ENCODE peak calls at places on chromosomes 5 and 9, in four cellular contexts. Y is HCT116, T is adipocyte, I is cardiac muscle cell. B is an unnamed sample.

GRCh38 chr9:113219972-113220371 is 1.1 kb downstream of the FKBP15 start:
- DNase-seq in Y (no peak), T (peak), I (no peak), B (no peak)

GRCh38 chr5:134581241-134581981 is 51.2 kb downstream of the SAR1B start:
- DNase-seq in Y (no peak), T (no peak), I (no peak), B (no peak)

GRCh38 chr9:4258321-4259093 is 41.4 kb downstream of the GLIS3 start:
- DNase-seq in Y (no peak), T (peak), I (no peak), B (no peak)

GRCh38 chr9:76338418-76338817 is 55.8 kb downstream of the RFK start:
- DNase-seq in Y (no peak), T (no peak), I (no peak), B (no peak)

GRCh38 chr5:80620206-80620605 is 34.2 kb upstream of the MSH3 start:
- DNase-seq in Y (no peak), T (no peak), I (no peak), B (no peak)

GRCh38 chr5:34436761-34437501 is 219.2 kb upstream of the RAI14 start:
- DNase-seq in Y (no peak), T (no peak), I (no peak), B (no peak)

GRCh38 chr5:42064821-42065220 is 139.7 kb downstream of the FBXO4 start:
- DNase-seq in Y (no peak), T (no peak), I (no peak), B (no peak)

GRCh38 chr5:91449083-91449482 is 66.0 kb upstream of the ARRDC3 start:
- DNase-seq in Y (no peak), T (no peak), I (no peak), B (no peak)

GRCh38 chr5:107672212-107673105 is 1.7 kb upstream of the EFNA5 start:
- DNase-seq in Y (peak), T (peak), I (peak), B (peak)

GRCh38 chr9:130815242-130815808 is 19.7 kb upstream of the ABL1 start:
- DNase-seq in Y (no peak), T (no peak), I (no peak), B (peak)

GRCh38 chr9:74255489-74255984 is 241.6 kb upstream of the RORB start:
- DNase-seq in Y (no peak), T (no peak), I (no peak), B (no peak)

GRCh38 chr5:96572864-96573512 is 89.2 kb upstream of the CAST start:
- DNase-seq in Y (no peak), T (peak), I (no peak), B (no peak)

GRCh38 chr5:120062515-120062917 is 401.6 kb upstream of the PRR16 start:
- DNase-seq in Y (no peak), T (no peak), I (no peak), B (peak)

GRCh38 chr9:83434254-83434653 is 103.9 kb downstream of the FRMD3 start:
- DNase-seq in Y (no peak), T (no peak), I (no peak), B (no peak)
- H3K4me3 ChIP-seq in Y (no peak), T (no peak), I (no peak), B (no peak)

GRCh38 chr9:108956098-108956533 is 21.9 kb downstream of the ABITRAM start:
- DNase-seq in Y (no peak), T (no peak), I (no peak), B (no peak)
- H3K4me3 ChIP-seq in Y (no peak), T (no peak), I (no peak), B (no peak)

GRCh38 chr9:106800691-106801090 is 62.3 kb upstream of the ZNF462 start:
- DNase-seq in Y (no peak), T (peak), I (no peak), B (no peak)
- H3K4me3 ChIP-seq in Y (no peak), T (no peak), I (no peak), B (no peak)

DNA sequence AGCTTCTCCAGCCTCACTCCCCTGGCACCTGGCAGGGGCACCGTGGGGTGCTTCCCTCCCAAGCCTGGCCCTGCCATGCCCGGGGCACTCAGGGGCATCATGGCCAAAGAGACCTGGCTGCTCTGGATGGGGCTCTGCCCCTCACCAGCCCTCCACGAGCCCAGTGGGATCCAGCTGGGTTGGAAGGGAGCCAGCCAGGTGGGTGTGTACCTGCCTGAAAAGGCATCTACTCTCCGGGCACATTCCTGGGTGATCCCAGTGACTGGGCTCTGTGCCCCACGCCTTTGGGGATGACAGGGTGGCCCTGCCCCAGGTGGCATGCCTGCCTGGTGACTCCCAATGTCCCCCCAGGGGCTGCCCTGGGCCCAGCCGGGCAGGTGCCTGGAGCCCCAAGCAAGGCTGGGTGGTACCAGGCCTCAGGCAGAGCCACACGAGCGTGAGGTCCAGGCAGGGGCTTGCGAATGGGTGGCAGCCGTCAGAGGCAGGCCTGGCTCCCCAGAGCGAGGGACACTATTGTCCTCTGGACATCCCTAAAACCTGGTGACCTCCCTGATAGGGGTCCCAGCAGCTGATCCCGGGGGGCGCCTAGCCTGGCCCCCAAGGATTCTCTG is 777 bp downstream of the GPSM1 start:
- DNase-seq in Y (no peak), T (peak), I (peak), B (no peak)
- H3K4me3 ChIP-seq in Y (peak), T (peak), I (peak), B (peak)

DNA sequence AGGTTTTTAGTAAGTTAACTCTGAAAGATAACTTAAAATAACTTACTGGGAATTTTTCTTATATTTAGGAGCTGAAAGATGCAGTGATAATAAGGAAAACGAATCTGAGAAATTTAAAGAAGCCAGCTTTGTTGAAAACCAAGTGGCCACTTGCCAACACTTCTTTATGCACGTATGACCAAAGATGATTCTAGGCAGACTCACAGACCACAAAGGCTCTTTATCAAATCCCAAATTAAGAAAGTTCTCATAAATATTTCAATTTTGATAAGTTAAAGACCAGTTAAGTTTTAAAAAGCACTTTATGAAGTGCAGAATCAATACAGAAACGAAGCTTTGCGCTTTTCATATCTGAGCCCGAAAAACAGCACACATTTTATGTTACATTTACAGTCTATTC is 1.5 kb downstream of the AFF4 start:
- DNase-seq in Y (no peak), T (peak), I (peak), B (no peak)
- H3K4me3 ChIP-seq in Y (peak), T (peak), I (peak), B (peak)

GRCh38 chr9:109381011-109381729 is 60.3 kb upstream of the EPB41L4B start:
- DNase-seq in Y (no peak), T (no peak), I (no peak), B (no peak)
- H3K4me3 ChIP-seq in Y (no peak), T (no peak), I (no peak), B (no peak)

GRCh38 chr5:1156033-1156753 is 44.3 kb upstream of the SLC12A7 start:
- DNase-seq in Y (no peak), T (no peak), I (no peak), B (no peak)
- H3K4me3 ChIP-seq in Y (no peak), T (no peak), I (peak), B (no peak)

DNA sequence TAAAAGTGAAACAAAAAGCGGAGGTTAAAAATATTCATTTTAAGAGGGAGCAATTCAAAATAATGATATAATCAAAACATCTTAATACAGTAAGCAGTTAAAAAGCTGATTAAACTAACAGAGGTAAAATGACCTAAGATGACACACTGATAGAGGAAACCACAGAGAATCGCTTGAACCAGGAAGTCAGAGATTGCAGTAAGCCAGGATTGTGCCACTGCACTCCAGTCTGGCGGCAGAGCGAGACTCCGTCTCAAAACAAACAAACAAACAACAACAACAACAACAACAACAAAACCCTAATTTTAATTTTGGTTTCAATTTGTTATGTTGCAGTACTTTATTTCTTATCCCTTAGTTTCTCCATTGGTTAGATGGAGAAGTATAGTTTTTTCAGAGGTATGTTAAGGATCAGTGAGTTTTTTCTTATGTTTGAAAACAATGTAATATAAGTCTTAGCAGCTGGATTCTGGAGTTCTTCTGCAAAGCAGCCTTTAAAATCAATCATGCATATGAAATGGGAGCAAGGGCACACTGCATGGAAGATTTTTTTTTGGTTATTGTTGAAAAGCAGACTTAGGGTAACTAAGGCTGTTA is 58.5 kb downstream of the MLANA start:
- DNase-seq in Y (no peak), T (peak), I (no peak), B (no peak)
- H3K4me3 ChIP-seq in Y (no peak), T (peak), I (no peak), B (no peak)